ENCODE peak calls at places on chromosomes 1 and 21, in seven cellular contexts. One of them, this sample, is unnamed.
A peak's percentile ranks its signal among the peaks of the same experiment; 100 is the strongest.

GRCh38 chr21:44956356-44957046 is 16.7 kb downstream of the SLX9 start:
- DNase-seq in HL-60: no peak
- DNase-seq in GM12892: no peak
- DNase-seq in transverse colon: no peak
- DNase-seq in K562: no peak
- DNase-seq in stomach: no peak
- DNase-seq in prostate gland: no peak
- DNase-seq in this sample: no peak

GRCh38 chr1:227305894-227306626 is 12.2 kb downstream of the CDC42BPA start:
- DNase-seq in HL-60: no peak
- DNase-seq in GM12892: no peak
- DNase-seq in transverse colon: no peak
- DNase-seq in K562: no peak
- DNase-seq in stomach: no peak
- DNase-seq in prostate gland: no peak
- DNase-seq in this sample: no peak

GRCh38 chr1:164473544-164473943 is 85.4 kb upstream of the PBX1 start:
- DNase-seq in HL-60: no peak
- DNase-seq in GM12892: no peak
- DNase-seq in transverse colon: no peak
- DNase-seq in K562: no peak
- DNase-seq in stomach: no peak
- DNase-seq in prostate gland: no peak
- DNase-seq in this sample: no peak

GRCh38 chr1:12143631-12144155 is 23.1 kb upstream of the TNFRSF1B start:
- DNase-seq in HL-60: peak; percentile 98
- DNase-seq in GM12892: no peak
- DNase-seq in transverse colon: peak; percentile 77
- DNase-seq in K562: peak; percentile 58
- DNase-seq in stomach: peak; percentile 71
- DNase-seq in prostate gland: peak; percentile 33
- DNase-seq in this sample: no peak

GRCh38 chr1:99672500-99673213 is 26.7 kb downstream of the PALMD start:
- DNase-seq in HL-60: no peak
- DNase-seq in GM12892: no peak
- DNase-seq in transverse colon: no peak
- DNase-seq in K562: no peak
- DNase-seq in stomach: no peak
- DNase-seq in prostate gland: no peak
- DNase-seq in this sample: no peak

GRCh38 chr1:168428063-168428731 is 115.6 kb downstream of the XCL2 start:
- DNase-seq in HL-60: no peak
- DNase-seq in GM12892: no peak
- DNase-seq in transverse colon: no peak
- DNase-seq in K562: no peak
- DNase-seq in stomach: no peak
- DNase-seq in prostate gland: no peak
- DNase-seq in this sample: no peak

GRCh38 chr1:101112051-101112770 is 86.6 kb upstream of the DPH5 start:
- DNase-seq in HL-60: no peak
- DNase-seq in GM12892: no peak
- DNase-seq in transverse colon: peak; percentile 40
- DNase-seq in K562: peak; percentile 34
- DNase-seq in stomach: no peak
- DNase-seq in prostate gland: no peak
- DNase-seq in this sample: no peak

GRCh38 chr1:17892225-17892624 is 137.1 kb downstream of the ACTL8 start:
- DNase-seq in HL-60: no peak
- DNase-seq in GM12892: no peak
- DNase-seq in transverse colon: no peak
- DNase-seq in K562: no peak
- DNase-seq in stomach: peak; percentile 89
- DNase-seq in prostate gland: peak; percentile 16
- DNase-seq in this sample: no peak

GRCh38 chr1:1240822-1241587 is 5.5 kb downstream of the C1QTNF12 start:
- DNase-seq in HL-60: no peak
- DNase-seq in GM12892: no peak
- DNase-seq in transverse colon: no peak
- DNase-seq in K562: no peak
- DNase-seq in stomach: peak; percentile 68
- DNase-seq in prostate gland: no peak
- DNase-seq in this sample: no peak

GRCh38 chr21:33428669-33429068 is 25.5 kb downstream of the IFNGR2 start:
- DNase-seq in HL-60: no peak
- DNase-seq in GM12892: no peak
- DNase-seq in transverse colon: no peak
- DNase-seq in K562: no peak
- DNase-seq in stomach: no peak
- DNase-seq in prostate gland: peak; percentile 66
- DNase-seq in this sample: no peak

GRCh38 chr1:98733782-98734112 is 72.2 kb downstream of the SNX7 start:
- DNase-seq in HL-60: no peak
- DNase-seq in GM12892: no peak
- DNase-seq in transverse colon: no peak
- DNase-seq in K562: no peak
- DNase-seq in stomach: no peak
- DNase-seq in prostate gland: no peak
- DNase-seq in this sample: no peak

DNA sequence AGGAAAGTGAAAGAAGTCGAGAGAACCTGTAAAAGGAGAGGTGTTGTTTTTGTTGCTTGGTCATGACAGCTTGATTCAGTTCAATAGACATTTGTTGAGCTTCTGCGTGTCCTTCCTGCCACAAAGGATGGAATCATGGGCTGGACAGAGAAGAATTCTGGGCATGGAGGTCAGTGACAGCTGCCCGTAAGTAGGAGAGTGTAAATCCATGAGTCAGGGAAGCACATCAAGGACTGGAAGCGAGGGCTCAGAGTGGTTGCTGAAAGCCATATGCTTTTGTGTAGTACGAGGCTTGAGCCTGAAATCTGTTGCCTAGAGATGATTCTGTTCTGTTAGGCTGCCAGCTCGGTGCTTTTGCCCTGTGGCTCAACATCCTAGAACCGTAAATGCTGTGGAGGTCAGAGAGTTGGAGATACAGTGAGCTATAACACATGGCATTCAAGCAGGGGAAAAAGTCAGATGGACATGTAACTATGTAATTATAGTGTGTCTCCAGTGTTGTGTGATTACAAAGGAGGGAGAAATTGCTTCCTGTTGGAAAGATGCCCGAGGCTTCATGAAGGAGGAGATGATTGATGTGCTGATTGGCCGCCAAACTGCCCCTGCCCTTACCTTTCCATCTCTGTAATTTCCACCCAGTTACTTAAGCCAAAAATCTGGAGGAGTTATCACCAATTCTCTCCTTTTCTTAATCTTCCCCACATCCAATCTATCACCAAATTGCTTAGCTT is 92.8 kb upstream of the CACNA1E start:
- DNase-seq in HL-60: no peak
- DNase-seq in GM12892: no peak
- DNase-seq in transverse colon: no peak
- DNase-seq in K562: no peak
- DNase-seq in stomach: no peak
- DNase-seq in prostate gland: no peak
- DNase-seq in this sample: no peak
- TF ChIP-seq POLR2AphosphoS5 in HL-60: no peak
- TF ChIP-seq POLR2AphosphoS5 in GM12892: no peak
- TF ChIP-seq POLR2AphosphoS5 in transverse colon: no peak
- TF ChIP-seq POLR2AphosphoS5 in K562: no peak
- TF ChIP-seq POLR2AphosphoS5 in stomach: no peak
- TF ChIP-seq POLR2AphosphoS5 in prostate gland: no peak
- TF ChIP-seq POLR2AphosphoS5 in this sample: no peak

GRCh38 chr21:41887682-41888081 is 8.5 kb upstream of the PRDM15 start:
- DNase-seq in HL-60: peak; percentile 11
- DNase-seq in GM12892: no peak
- DNase-seq in transverse colon: no peak
- DNase-seq in K562: no peak
- DNase-seq in stomach: no peak
- DNase-seq in prostate gland: no peak
- DNase-seq in this sample: no peak

GRCh38 chr21:41883582-41883981 is 4.4 kb upstream of the PRDM15 start:
- DNase-seq in HL-60: no peak
- DNase-seq in GM12892: no peak
- DNase-seq in transverse colon: no peak
- DNase-seq in K562: no peak
- DNase-seq in stomach: no peak
- DNase-seq in prostate gland: no peak
- DNase-seq in this sample: no peak

GRCh38 chr21:41886331-41886730 is 7.2 kb upstream of the PRDM15 start:
- DNase-seq in HL-60: no peak
- DNase-seq in GM12892: no peak
- DNase-seq in transverse colon: no peak
- DNase-seq in K562: no peak
- DNase-seq in stomach: no peak
- DNase-seq in prostate gland: no peak
- DNase-seq in this sample: no peak

GRCh38 chr21:41884501-41885030 is 5.4 kb upstream of the PRDM15 start:
- DNase-seq in HL-60: no peak
- DNase-seq in GM12892: no peak
- DNase-seq in transverse colon: no peak
- DNase-seq in K562: no peak
- DNase-seq in stomach: no peak
- DNase-seq in prostate gland: no peak
- DNase-seq in this sample: no peak

DNA sequence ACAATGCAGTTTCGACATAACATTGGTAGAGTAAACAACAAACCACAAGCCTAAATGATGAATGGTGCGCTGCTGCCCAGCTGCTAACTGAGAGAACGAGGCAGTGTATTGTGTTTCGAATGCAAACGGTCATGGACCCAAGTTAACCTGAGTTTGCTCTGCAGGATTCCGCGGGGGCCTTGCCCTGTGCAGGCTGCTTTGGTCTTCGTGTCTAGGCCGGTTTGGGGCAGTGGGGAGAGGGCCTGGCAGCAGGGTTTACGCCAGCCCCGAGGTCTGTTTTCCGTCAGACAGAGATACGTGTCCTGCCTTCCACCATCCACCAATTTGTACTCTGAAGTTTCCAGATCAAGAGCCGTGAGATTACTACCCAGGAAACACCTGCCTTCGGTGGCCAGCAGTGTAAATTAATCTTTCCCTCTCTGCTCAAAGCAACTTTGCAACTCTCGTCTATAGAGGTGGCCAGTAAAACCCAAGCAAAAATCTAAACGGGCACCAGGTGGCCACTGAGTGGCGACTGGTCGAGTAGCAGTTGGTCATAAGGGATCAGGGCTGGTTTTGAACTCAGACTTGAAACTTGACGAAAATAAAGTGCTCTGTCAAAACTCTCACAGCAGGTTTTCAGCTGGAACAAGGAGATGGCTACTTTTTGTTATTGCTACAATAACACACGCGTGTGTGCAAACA is 6.3 kb upstream of the PRDM15 start:
- DNase-seq in HL-60: no peak
- DNase-seq in GM12892: no peak
- DNase-seq in transverse colon: no peak
- DNase-seq in K562: no peak
- DNase-seq in stomach: no peak
- DNase-seq in prostate gland: no peak
- DNase-seq in this sample: no peak
- TF ChIP-seq POLR2AphosphoS5 in HL-60: no peak
- TF ChIP-seq POLR2AphosphoS5 in GM12892: no peak
- TF ChIP-seq POLR2AphosphoS5 in transverse colon: no peak
- TF ChIP-seq POLR2AphosphoS5 in K562: no peak
- TF ChIP-seq POLR2AphosphoS5 in stomach: no peak
- TF ChIP-seq POLR2AphosphoS5 in prostate gland: no peak
- TF ChIP-seq POLR2AphosphoS5 in this sample: no peak

GRCh38 chr1:89746424-89747149 is 74.2 kb upstream of the LRRC8D start:
- DNase-seq in HL-60: no peak
- DNase-seq in GM12892: no peak
- DNase-seq in transverse colon: no peak
- DNase-seq in K562: no peak
- DNase-seq in stomach: no peak
- DNase-seq in prostate gland: no peak
- DNase-seq in this sample: no peak

GRCh38 chr1:89737985-89738510 is 82.8 kb upstream of the LRRC8D start:
- DNase-seq in HL-60: no peak
- DNase-seq in GM12892: no peak
- DNase-seq in transverse colon: no peak
- DNase-seq in K562: no peak
- DNase-seq in stomach: no peak
- DNase-seq in prostate gland: no peak
- DNase-seq in this sample: no peak

GRCh38 chr1:89739844-89740216 is 81.0 kb upstream of the LRRC8D start:
- DNase-seq in HL-60: no peak
- DNase-seq in GM12892: no peak
- DNase-seq in transverse colon: peak; percentile 21
- DNase-seq in K562: no peak
- DNase-seq in stomach: no peak
- DNase-seq in prostate gland: no peak
- DNase-seq in this sample: no peak

GRCh38 chr1:89739013-89739843 is 81.6 kb upstream of the LRRC8D start:
- DNase-seq in HL-60: no peak
- DNase-seq in GM12892: no peak
- DNase-seq in transverse colon: no peak
- DNase-seq in K562: peak; percentile 59
- DNase-seq in stomach: no peak
- DNase-seq in prostate gland: no peak
- DNase-seq in this sample: no peak

DNA sequence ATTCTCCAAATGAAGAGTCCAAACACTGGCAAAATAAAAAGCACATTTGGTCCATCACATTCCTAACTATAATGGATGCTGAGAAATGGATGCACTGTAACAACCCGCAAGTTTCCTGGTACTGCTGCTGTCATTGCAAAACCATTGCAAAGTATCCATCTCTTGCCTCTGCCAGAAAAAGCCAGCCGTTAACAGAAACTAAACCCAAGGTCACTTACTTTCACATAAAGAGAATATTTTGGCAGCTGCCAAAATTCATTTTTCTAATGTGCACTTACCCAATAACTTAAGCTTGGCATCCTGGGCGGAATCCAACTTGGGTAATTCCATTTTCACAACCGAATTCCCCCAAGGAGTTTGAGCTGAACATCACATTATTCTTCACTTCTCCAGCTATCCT is 77.0 kb upstream of the LRRC8D start:
- DNase-seq in HL-60: no peak
- DNase-seq in GM12892: no peak
- DNase-seq in transverse colon: no peak
- DNase-seq in K562: no peak
- DNase-seq in stomach: no peak
- DNase-seq in prostate gland: no peak
- DNase-seq in this sample: no peak
- TF ChIP-seq POLR2AphosphoS5 in HL-60: no peak
- TF ChIP-seq POLR2AphosphoS5 in GM12892: no peak
- TF ChIP-seq POLR2AphosphoS5 in transverse colon: no peak
- TF ChIP-seq POLR2AphosphoS5 in K562: no peak
- TF ChIP-seq POLR2AphosphoS5 in stomach: no peak
- TF ChIP-seq POLR2AphosphoS5 in prostate gland: no peak
- TF ChIP-seq POLR2AphosphoS5 in this sample: no peak

DNA sequence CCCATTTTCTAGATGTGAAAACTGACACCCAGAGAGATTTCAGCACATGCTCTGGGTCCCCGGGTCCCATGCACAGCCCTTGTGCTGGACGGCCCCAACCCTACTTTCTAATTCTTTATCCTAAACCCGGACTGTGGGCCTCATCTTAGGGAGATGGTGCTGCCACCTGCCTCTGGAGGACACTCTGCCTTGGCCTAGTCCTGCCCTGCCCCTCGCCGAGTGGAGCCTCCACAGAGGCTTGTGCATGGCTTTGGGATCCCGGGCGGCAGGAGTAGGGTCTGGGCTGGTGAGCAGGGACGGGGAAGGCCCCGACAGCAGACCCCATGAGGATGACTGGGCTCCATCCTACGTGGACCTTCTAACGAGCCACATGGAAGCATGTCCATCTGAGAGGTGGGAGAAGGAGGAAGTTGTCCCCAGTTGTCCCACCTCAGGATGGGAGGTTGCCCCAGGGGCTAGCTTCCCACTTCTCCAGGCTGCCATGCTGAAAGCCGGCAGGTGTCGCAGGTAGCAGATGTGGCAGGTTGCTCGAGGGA is 12.4 kb downstream of the MX2 start:
- DNase-seq in HL-60: no peak
- DNase-seq in GM12892: no peak
- DNase-seq in transverse colon: no peak
- DNase-seq in K562: no peak
- DNase-seq in stomach: no peak
- DNase-seq in prostate gland: no peak
- DNase-seq in this sample: no peak
- TF ChIP-seq POLR2AphosphoS5 in HL-60: no peak
- TF ChIP-seq POLR2AphosphoS5 in GM12892: no peak
- TF ChIP-seq POLR2AphosphoS5 in transverse colon: no peak
- TF ChIP-seq POLR2AphosphoS5 in K562: no peak
- TF ChIP-seq POLR2AphosphoS5 in stomach: no peak
- TF ChIP-seq POLR2AphosphoS5 in prostate gland: no peak
- TF ChIP-seq POLR2AphosphoS5 in this sample: no peak

This sample was measured in H1.